ENCODE peak calls at places on chromosomes 7 and 10, in eight cellular contexts. S, C, L, X, I, M, N and R are unnamed samples.

GRCh38 chr10:73886085-73886529 is 11.8 kb upstream of the CAMK2G start:
- DNase-seq in L (peak), X (peak), N (peak), I (peak), M (peak), S (peak), C (peak), R (peak)

GRCh38 chr7:1707756-1708611 is 37.9 kb downstream of the ELFN1 start:
- DNase-seq in S (no peak), M (no peak), I (no peak), L (no peak), X (no peak), C (peak), N (peak), R (no peak)

GRCh38 chr7:17099083-17099973 is 199.1 kb upstream of the AHR start:
- DNase-seq in S (no peak), X (no peak), C (no peak), I (no peak), L (no peak), N (no peak), M (no peak), R (no peak)

GRCh38 chr10:69515699-69516547 is 57.3 kb downstream of the NEUROG3 start:
- DNase-seq in X (peak), M (peak), L (peak), C (peak), S (peak), N (peak), I (peak), R (peak)

GRCh38 chr7:79837915-79838314 is 296.7 kb upstream of the GNAI1 start:
- DNase-seq in M (no peak), L (no peak), I (no peak), N (no peak), S (no peak), X (no peak), C (no peak), R (no peak)

GRCh38 chr7:21850531-21851285 is 95.0 kb downstream of the CDCA7L start:
- DNase-seq in M (no peak), C (no peak), N (no peak), L (no peak), S (no peak), X (no peak), I (no peak), R (no peak)

GRCh38 chr10:132932461-132933307 is 9.7 kb downstream of the CFAP46 start:
- DNase-seq in X (no peak), C (no peak), S (no peak), I (no peak), M (no peak), N (no peak), L (no peak), R (no peak)

GRCh38 chr10:89360153-89360552 is 17.7 kb upstream of the IFIT1B start:
- DNase-seq in C (no peak), S (no peak), L (no peak), I (no peak), M (no peak), N (no peak), X (no peak), R (no peak)

GRCh38 chr10:117503170-117503885 is 39.2 kb upstream of the EMX2 start:
- DNase-seq in C (no peak), L (no peak), S (peak), N (no peak), M (no peak), X (no peak), I (no peak), R (no peak)